ENCODE peak calls at places on chromosomes 16 and 17, in four cellular contexts. Z is ACHN; V is activated CD8-positive, alpha-beta memory T cell treated with anti-CD3 and anti-CD28 coated beads for 1 hour; A is T-helper 9 cell. L is an unnamed sample.

GRCh38 chr16:89953671-89954406 is 5.3 kb downstream of the DEF8 start:
- DNase-seq in A (no peak), Z (no peak), V (no peak), L (no peak)

GRCh38 chr17:66459811-66460270 is 157.4 kb downstream of the PRKCA start:
- DNase-seq in Z (peak), A (no peak), V (no peak), L (no peak)

GRCh38 chr16:52569701-52570100 is 22.8 kb upstream of the TOX3 start:
- DNase-seq in Z (no peak), A (no peak), V (no peak), L (no peak)

GRCh38 chr17:82351254-82351712 is 7.8 kb upstream of the TEX19 start:
- DNase-seq in V (no peak), Z (no peak), A (no peak), L (no peak)

GRCh38 chr17:77957215-77957868 is 1.2 kb upstream of the TNRC6C start:
- DNase-seq in A (no peak), Z (no peak), V (no peak), L (no peak)

GRCh38 chr16:58118801-58119508 is 10.2 kb downstream of the CFAP20 start:
- DNase-seq in Z (no peak), V (no peak), A (no peak), L (no peak)

GRCh38 chr17:17381438-17382059 is 78.4 kb downstream of the NT5M start:
- DNase-seq in V (no peak), Z (no peak), A (no peak), L (no peak)

GRCh38 chr17:30824002-30824355 is 513 bp downstream of the CRLF3 start:
- DNase-seq in Z (peak), A (peak), V (no peak), L (no peak)

GRCh38 chr17:2063306-2064146 is 8.6 kb downstream of the HIC1 start:
- DNase-seq in A (no peak), V (no peak), Z (no peak), L (no peak)

GRCh38 chr16:85686912-85687591 is 1.7 kb downstream of the GINS2 start:
- DNase-seq in A (no peak), V (no peak), Z (no peak), L (no peak)

GRCh38 chr17:14926526-14927122 is 338.5 kb downstream of the PMP22 start:
- DNase-seq in A (peak), V (no peak), Z (peak), L (no peak)

GRCh38 chr16:49639739-49640388 is 216.0 kb downstream of the ZNF423 start:
- DNase-seq in Z (no peak), V (no peak), A (no peak), L (no peak)

GRCh38 chr16:84281077-84281476 is 13.6 kb upstream of the WFDC1 start:
- DNase-seq in V (no peak), Z (peak), A (no peak), L (no peak)

GRCh38 chr17:38453951-38454421 is 25.7 kb downstream of the ARHGAP23 start:
- DNase-seq in A (no peak), V (no peak), Z (peak), L (no peak)

GRCh38 chr17:57662021-57662420 is 83.1 kb downstream of the CCDC182 start:
- DNase-seq in A (no peak), Z (no peak), V (no peak), L (no peak)

GRCh38 chr17:82320956-82321927 is 3.8 kb upstream of the CD7 start:
- DNase-seq in A (peak), V (peak), Z (peak), L (peak)

L was measured in upper lobe of right lung.